ENCODE peak calls at places on chromosomes 1 and 21, in ten cellular contexts. I is NCI-H187; H is tibial nerve; P is stromal cell of bone marrow; X is KG1; Q is Right ventricle myocardium superior; F is activated CD8-positive, alpha-beta memory T cell treated with anti-CD3 and anti-CD28 coated beads for 1 hour; K is Kasumi-1; V is activated T-helper 1 cell treated with anti-CD3 and anti-CD28 coated beads, Interleukin-2, amount 50 U/mL, for 16 hours; E is activated naive CD4-positive, alpha-beta T cell treated with Interleukin-2 at 50 U/mL for 16 hours. U is an unnamed sample.

GRCh38 chr1:213531369-213532310 is 456.1 kb upstream of the PROX1 start:
- DNase-seq in I (no peak), H (no peak), P (no peak), X (no peak), Q (no peak), F (no peak), K (no peak), V (no peak), E (no peak), U (no peak)

GRCh38 chr1:225710804-225711203 is 57.9 kb upstream of the ENAH start:
- DNase-seq in I (no peak), H (no peak), P (peak), X (no peak), Q (no peak), F (no peak), K (no peak), V (no peak), E (no peak), U (no peak)

GRCh38 chr1:206895320-206895719 is 1.9 kb upstream of the IL24 start:
- DNase-seq in I (peak), H (no peak), P (no peak), X (no peak), Q (no peak), F (no peak), K (no peak), V (no peak), E (no peak), U (no peak)

GRCh38 chr1:24643362-24644346 is 552 bp downstream of the SRRM1 start:
- DNase-seq in I (no peak), H (no peak), P (no peak), X (no peak), Q (no peak), F (peak), K (peak), V (no peak), E (peak), U (peak)

GRCh38 chr1:178564086-178564782 is 51.3 kb downstream of the TEX35 start:
- DNase-seq in I (no peak), H (no peak), P (peak), X (no peak), Q (no peak), F (no peak), K (no peak), V (no peak), E (no peak), U (no peak)

GRCh38 chr1:25917996-25918395 is 11.8 kb upstream of the STMN1 start:
- DNase-seq in I (no peak), H (no peak), P (no peak), X (no peak), Q (no peak), F (no peak), K (no peak), V (no peak), E (no peak), U (peak)

GRCh38 chr1:177912991-177913390 is 56.9 kb downstream of the SEC16B start:
- DNase-seq in I (no peak), H (no peak), P (no peak), X (no peak), Q (no peak), F (no peak), K (no peak), V (no peak), E (no peak), U (no peak)

GRCh38 chr1:218425647-218426342 is 80.7 kb downstream of the TGFB2 start:
- DNase-seq in I (no peak), H (no peak), P (peak), X (no peak), Q (no peak), F (no peak), K (no peak), V (no peak), E (no peak), U (peak)

GRCh38 chr1:186340772-186341171 is 34.3 kb downstream of the TPR start:
- DNase-seq in I (no peak), H (no peak), P (no peak), X (no peak), Q (no peak), F (no peak), K (no peak), V (no peak), E (no peak), U (no peak)

GRCh38 chr1:44881011-44881632 is 38.1 kb upstream of the PTCH2 start:
- DNase-seq in I (no peak), H (no peak), P (peak), X (no peak), Q (no peak), F (no peak), K (no peak), V (no peak), E (no peak), U (no peak)

GRCh38 chr1:93993731-93994130 is 84.5 kb upstream of the GCLM start:
- DNase-seq in I (no peak), H (no peak), P (no peak), X (no peak), Q (no peak), F (no peak), K (no peak), V (no peak), E (no peak), U (peak)

GRCh38 chr21:46125846-46126301 is 28.0 kb downstream of the COL6A2 start:
- DNase-seq in I (no peak), H (peak), P (no peak), X (no peak), Q (no peak), F (no peak), K (no peak), V (no peak), E (no peak), U (no peak)

GRCh38 chr21:44947930-44948331 is 8.1 kb downstream of the SLX9 start:
- DNase-seq in I (no peak), H (no peak), P (no peak), X (no peak), Q (peak), F (no peak), K (no peak), V (no peak), E (no peak), U (no peak)

GRCh38 chr1:6180578-6181311 is 624 bp upstream of the CHD5 start:
- DNase-seq in I (no peak), H (no peak), P (no peak), X (no peak), Q (no peak), F (no peak), K (no peak), V (no peak), E (no peak), U (no peak)

GRCh38 chr21:34367320-34367935 is 3.6 kb downstream of the KCNE2 start:
- DNase-seq in I (peak), H (no peak), P (peak), X (peak), Q (no peak), F (peak), K (peak), V (no peak), E (peak), U (peak)

GRCh38 chr1:151546006-151546925 is 6.2 kb downstream of the TUFT1 start:
- DNase-seq in I (no peak), H (no peak), P (no peak), X (no peak), Q (no peak), F (no peak), K (no peak), V (no peak), E (no peak), U (no peak)

GRCh38 chr1:1168156-1168450 is 5.6 kb upstream of the TTLL10 start:
- DNase-seq in I (no peak), H (no peak), P (no peak), X (no peak), Q (no peak), F (no peak), K (no peak), V (no peak), E (no peak), U (no peak)

GRCh38 chr1:26861286-26861701 is 1.7 kb upstream of the SFN start:
- DNase-seq in I (no peak), H (no peak), P (no peak), X (no peak), Q (no peak), F (no peak), K (peak), V (no peak), E (no peak), U (peak)

GRCh38 chr1:197619008-197619640 is 156.2 kb downstream of the DENND1B start:
- DNase-seq in I (no peak), H (no peak), P (peak), X (no peak), Q (no peak), F (no peak), K (peak), V (no peak), E (no peak), U (peak)

GRCh38 chr21:37232274-37233018 is 34.7 kb downstream of the VPS26C start:
- DNase-seq in I (no peak), H (no peak), P (no peak), X (no peak), Q (no peak), F (no peak), K (no peak), V (no peak), E (no peak), U (no peak)

GRCh38 chr1:231187556-231187955 is 25.7 kb downstream of the TRIM67 start:
- DNase-seq in I (no peak), H (no peak), P (no peak), X (no peak), Q (no peak), F (no peak), K (no peak), V (no peak), E (no peak), U (no peak)

GRCh38 chr1:203304919-203305808 is at the start of gene BTG2:
- DNase-seq in I (peak), H (peak), P (peak), X (peak), Q (peak), F (peak), K (peak), V (peak), E (peak), U (peak)

GRCh38 chr1:43622471-43622870 is 27.5 kb upstream of the KDM4A start:
- DNase-seq in I (no peak), H (no peak), P (peak), X (no peak), Q (no peak), F (no peak), K (no peak), V (no peak), E (no peak), U (no peak)

GRCh38 chr1:195054217-195054687 is 1554.0 kb downstream of the KCNT2 start:
- DNase-seq in I (no peak), H (no peak), P (no peak), X (no peak), Q (no peak), F (no peak), K (no peak), V (no peak), E (no peak), U (no peak)

GRCh38 chr1:26932536-26932935 is 11.0 kb downstream of the NUDC start:
- DNase-seq in I (no peak), H (no peak), P (no peak), X (no peak), Q (no peak), F (no peak), K (no peak), V (no peak), E (no peak), U (no peak)

GRCh38 chr21:38352536-38353219 is 95.9 kb downstream of the KCNJ15 start:
- DNase-seq in I (no peak), H (peak), P (peak), X (peak), Q (peak), F (no peak), K (peak), V (no peak), E (peak), U (peak)

GRCh38 chr21:43343992-43344886 is 82.7 kb downstream of the SIK1 start:
- DNase-seq in I (no peak), H (no peak), P (no peak), X (no peak), Q (no peak), F (no peak), K (no peak), V (no peak), E (no peak), U (no peak)

GRCh38 chr1:34617717-34618116 is 137.1 kb upstream of the GJB5 start:
- DNase-seq in I (no peak), H (no peak), P (no peak), X (no peak), Q (no peak), F (no peak), K (no peak), V (no peak), E (no peak), U (no peak)

GRCh38 chr1:186033744-186034345 is 299.7 kb downstream of the HMCN1 start:
- DNase-seq in I (no peak), H (no peak), P (no peak), X (no peak), Q (no peak), F (no peak), K (no peak), V (no peak), E (no peak), U (peak)

GRCh38 chr1:173213665-173214064 is 6.5 kb upstream of the TNFSF4 start:
- DNase-seq in I (no peak), H (no peak), P (no peak), X (no peak), Q (no peak), F (no peak), K (peak), V (no peak), E (no peak), U (no peak)

GRCh38 chr1:93979718-93980319 is 70.6 kb upstream of the GCLM start:
- DNase-seq in I (no peak), H (no peak), P (peak), X (no peak), Q (peak), F (no peak), K (no peak), V (no peak), E (no peak), U (peak)

GRCh38 chr1:12184008-12184681 is 17.4 kb downstream of the TNFRSF1B start:
- DNase-seq in I (no peak), H (peak), P (peak), X (no peak), Q (peak), F (no peak), K (no peak), V (no peak), E (no peak), U (peak)

GRCh38 chr1:50322579-50322978 is 100.7 kb downstream of the DMRTA2 start:
- DNase-seq in I (no peak), H (no peak), P (no peak), X (no peak), Q (no peak), F (no peak), K (no peak), V (no peak), E (no peak), U (no peak)

GRCh38 chr1:61289232-61289967 is 207.0 kb downstream of the NFIA start:
- DNase-seq in I (no peak), H (no peak), P (no peak), X (no peak), Q (no peak), F (no peak), K (no peak), V (no peak), E (no peak), U (no peak)

GRCh38 chr1:243345205-243345604 is 89.4 kb downstream of the SDCCAG8 start:
- DNase-seq in I (no peak), H (no peak), P (no peak), X (no peak), Q (no peak), F (no peak), K (no peak), V (no peak), E (no peak), U (no peak)

GRCh38 chr1:93196591-93196990 is 16.1 kb downstream of the CCDC18 start:
- DNase-seq in I (no peak), H (no peak), P (no peak), X (no peak), Q (no peak), F (no peak), K (no peak), V (no peak), E (no peak), U (peak)

GRCh38 chr1:1332774-1333480 is 1.8 kb downstream of the TAS1R3 start:
- DNase-seq in I (no peak), H (no peak), P (no peak), X (no peak), Q (no peak), F (no peak), K (no peak), V (no peak), E (no peak), U (no peak)

GRCh38 chr1:54017979-54018378 is at the start of gene LDLRAD1:
- DNase-seq in I (no peak), H (no peak), P (no peak), X (no peak), Q (no peak), F (no peak), K (no peak), V (no peak), E (no peak), U (no peak)